ENCODE peak calls at places on chromosome 15, in eight cellular contexts. One of them, this sample, is unnamed. For H3K9me3, the result is how much of the 10 kb centered on the place peaks cover.

GRCh38 chr15:39580630-39581500 is at the start of gene THBS1:
- DNase-seq in CD8-positive, alpha-beta memory T cell: peak
- DNase-seq in heart right ventricle: peak
- DNase-seq in fibroblast of lung: peak
- DNase-seq in trophoblast cell: no peak
- DNase-seq in transverse colon: peak
- DNase-seq in testis: peak
- DNase-seq in cardiac muscle cell: peak
- DNase-seq in this sample: peak

GRCh38 chr15:96067677-96068076 is 262.8 kb upstream of the NR2F2 start:
- DNase-seq in CD8-positive, alpha-beta memory T cell: no peak
- DNase-seq in heart right ventricle: no peak
- DNase-seq in fibroblast of lung: no peak
- DNase-seq in trophoblast cell: no peak
- DNase-seq in transverse colon: no peak
- DNase-seq in testis: no peak
- DNase-seq in cardiac muscle cell: no peak
- DNase-seq in this sample: no peak

GRCh38 chr15:70451861-70452653 is 311.3 kb downstream of the UACA start:
- DNase-seq in CD8-positive, alpha-beta memory T cell: peak
- DNase-seq in heart right ventricle: no peak
- DNase-seq in fibroblast of lung: no peak
- DNase-seq in trophoblast cell: peak
- DNase-seq in transverse colon: peak
- DNase-seq in testis: no peak
- DNase-seq in cardiac muscle cell: no peak
- DNase-seq in this sample: no peak

GRCh38 chr15:74782596-74783071 is 754 bp downstream of the CSK start:
- DNase-seq in CD8-positive, alpha-beta memory T cell: no peak
- DNase-seq in heart right ventricle: no peak
- DNase-seq in fibroblast of lung: no peak
- DNase-seq in trophoblast cell: no peak
- DNase-seq in transverse colon: no peak
- DNase-seq in testis: no peak
- DNase-seq in cardiac muscle cell: no peak
- DNase-seq in this sample: no peak

GRCh38 chr15:53171571-53171970 is 381.4 kb upstream of the ONECUT1 start:
- DNase-seq in CD8-positive, alpha-beta memory T cell: no peak
- DNase-seq in heart right ventricle: no peak
- DNase-seq in fibroblast of lung: no peak
- DNase-seq in trophoblast cell: no peak
- DNase-seq in transverse colon: no peak
- DNase-seq in testis: no peak
- DNase-seq in cardiac muscle cell: no peak
- DNase-seq in this sample: no peak

GRCh38 chr15:81043568-81044301 is 43.0 kb downstream of the TLNRD1 start:
- DNase-seq in CD8-positive, alpha-beta memory T cell: no peak
- DNase-seq in heart right ventricle: no peak
- DNase-seq in fibroblast of lung: no peak
- DNase-seq in trophoblast cell: no peak
- DNase-seq in transverse colon: no peak
- DNase-seq in testis: no peak
- DNase-seq in cardiac muscle cell: no peak
- DNase-seq in this sample: no peak

GRCh38 chr15:56667517-56667916 is 65.8 kb downstream of the ZNF280D start:
- DNase-seq in CD8-positive, alpha-beta memory T cell: no peak
- DNase-seq in heart right ventricle: no peak
- DNase-seq in fibroblast of lung: no peak
- DNase-seq in trophoblast cell: no peak
- DNase-seq in transverse colon: no peak
- DNase-seq in testis: no peak
- DNase-seq in cardiac muscle cell: no peak
- DNase-seq in this sample: no peak

GRCh38 chr15:96160269-96160668 is 170.2 kb upstream of the NR2F2 start:
- DNase-seq in CD8-positive, alpha-beta memory T cell: no peak
- DNase-seq in heart right ventricle: peak
- DNase-seq in fibroblast of lung: peak
- DNase-seq in trophoblast cell: no peak
- DNase-seq in transverse colon: no peak
- DNase-seq in testis: peak
- DNase-seq in cardiac muscle cell: peak
- DNase-seq in this sample: no peak

GRCh38 chr15:86735244-86736040 is 655.8 kb downstream of the AGBL1 start:
- DNase-seq in CD8-positive, alpha-beta memory T cell: no peak
- DNase-seq in heart right ventricle: no peak
- DNase-seq in fibroblast of lung: no peak
- DNase-seq in trophoblast cell: no peak
- DNase-seq in transverse colon: peak
- DNase-seq in testis: no peak
- DNase-seq in cardiac muscle cell: no peak
- DNase-seq in this sample: no peak

GRCh38 chr15:66800584-66801235 is 98.7 kb downstream of the SMAD6 start:
- DNase-seq in CD8-positive, alpha-beta memory T cell: no peak
- DNase-seq in heart right ventricle: no peak
- DNase-seq in fibroblast of lung: no peak
- DNase-seq in trophoblast cell: no peak
- DNase-seq in transverse colon: no peak
- DNase-seq in testis: peak
- DNase-seq in cardiac muscle cell: no peak
- DNase-seq in this sample: no peak

GRCh38 chr15:38652998-38653397 is 88.4 kb upstream of the RASGRP1 start:
- DNase-seq in CD8-positive, alpha-beta memory T cell: peak
- DNase-seq in heart right ventricle: no peak
- DNase-seq in fibroblast of lung: no peak
- DNase-seq in trophoblast cell: no peak
- DNase-seq in transverse colon: peak
- DNase-seq in testis: no peak
- DNase-seq in cardiac muscle cell: no peak
- DNase-seq in this sample: no peak

GRCh38 chr15:72183781-72184164 is 13.8 kb downstream of the GRAMD2A start:
- DNase-seq in CD8-positive, alpha-beta memory T cell: no peak
- DNase-seq in heart right ventricle: no peak
- DNase-seq in fibroblast of lung: no peak
- DNase-seq in trophoblast cell: no peak
- DNase-seq in transverse colon: no peak
- DNase-seq in testis: no peak
- DNase-seq in cardiac muscle cell: no peak
- DNase-seq in this sample: no peak

GRCh38 chr15:45402955-45403892 is 24.9 kb upstream of the GATM start:
- DNase-seq in CD8-positive, alpha-beta memory T cell: peak
- DNase-seq in heart right ventricle: peak
- DNase-seq in fibroblast of lung: peak
- DNase-seq in trophoblast cell: peak
- DNase-seq in transverse colon: peak
- DNase-seq in testis: peak
- DNase-seq in cardiac muscle cell: peak
- DNase-seq in this sample: no peak

GRCh38 chr15:58760385-58761009 is 10.6 kb upstream of the MINDY2 start:
- DNase-seq in CD8-positive, alpha-beta memory T cell: no peak
- DNase-seq in heart right ventricle: no peak
- DNase-seq in fibroblast of lung: no peak
- DNase-seq in trophoblast cell: no peak
- DNase-seq in transverse colon: no peak
- DNase-seq in testis: no peak
- DNase-seq in cardiac muscle cell: no peak
- DNase-seq in this sample: no peak

GRCh38 chr15:58752716-58753115 is 3.2 kb upstream of the ADAM10 start:
- DNase-seq in CD8-positive, alpha-beta memory T cell: no peak
- DNase-seq in heart right ventricle: no peak
- DNase-seq in fibroblast of lung: no peak
- DNase-seq in trophoblast cell: no peak
- DNase-seq in transverse colon: no peak
- DNase-seq in testis: no peak
- DNase-seq in cardiac muscle cell: no peak
- DNase-seq in this sample: no peak

GRCh38 chr15:58758141-58758540 is 8.6 kb upstream of the ADAM10 start:
- DNase-seq in CD8-positive, alpha-beta memory T cell: no peak
- DNase-seq in heart right ventricle: no peak
- DNase-seq in fibroblast of lung: peak
- DNase-seq in trophoblast cell: no peak
- DNase-seq in transverse colon: no peak
- DNase-seq in testis: no peak
- DNase-seq in cardiac muscle cell: peak
- DNase-seq in this sample: no peak

GRCh38 chr15:58755350-58755749 is 5.8 kb upstream of the ADAM10 start:
- DNase-seq in CD8-positive, alpha-beta memory T cell: no peak
- DNase-seq in heart right ventricle: no peak
- DNase-seq in fibroblast of lung: no peak
- DNase-seq in trophoblast cell: no peak
- DNase-seq in transverse colon: no peak
- DNase-seq in testis: no peak
- DNase-seq in cardiac muscle cell: no peak
- DNase-seq in this sample: no peak

DNA sequence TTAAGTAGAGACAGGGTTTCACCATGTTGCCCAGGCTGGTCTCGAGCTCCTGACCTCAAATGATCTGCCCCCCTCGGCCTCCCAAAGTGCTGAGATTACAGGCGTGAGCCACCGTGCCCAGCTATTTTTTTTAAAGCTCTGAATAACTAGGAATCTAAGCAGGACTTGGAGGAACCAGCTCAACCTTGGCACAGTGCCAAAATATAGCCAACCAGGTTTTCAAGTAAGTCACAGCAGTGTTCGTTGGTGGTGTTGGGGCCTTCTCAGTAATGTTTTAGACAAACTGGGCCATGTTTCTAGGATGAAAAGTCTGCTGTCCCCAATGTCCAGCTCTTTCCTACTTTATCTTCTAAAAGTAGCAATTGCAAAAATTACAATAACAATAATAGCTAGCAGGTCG is 6.4 kb upstream of the ADAM10 start:
- DNase-seq in CD8-positive, alpha-beta memory T cell: no peak
- DNase-seq in heart right ventricle: no peak
- DNase-seq in fibroblast of lung: no peak
- DNase-seq in trophoblast cell: no peak
- DNase-seq in transverse colon: no peak
- DNase-seq in testis: no peak
- DNase-seq in cardiac muscle cell: peak
- DNase-seq in this sample: no peak
- H3K9me3 ChIP-seq in CD8-positive, alpha-beta memory T cell: under half
- H3K9me3 ChIP-seq in heart right ventricle: under half
- H3K9me3 ChIP-seq in fibroblast of lung: under half
- H3K9me3 ChIP-seq in trophoblast cell: under half
- H3K9me3 ChIP-seq in transverse colon: under half
- H3K9me3 ChIP-seq in testis: under half
- H3K9me3 ChIP-seq in cardiac muscle cell: under half
- H3K9me3 ChIP-seq in this sample: under half

GRCh38 chr15:25054943-25055342 is 100.2 kb downstream of the SNRPN start:
- DNase-seq in CD8-positive, alpha-beta memory T cell: peak
- DNase-seq in heart right ventricle: no peak
- DNase-seq in fibroblast of lung: no peak
- DNase-seq in trophoblast cell: no peak
- DNase-seq in transverse colon: no peak
- DNase-seq in testis: peak
- DNase-seq in cardiac muscle cell: no peak
- DNase-seq in this sample: no peak

GRCh38 chr15:25057574-25057973 is 102.8 kb downstream of the SNRPN start:
- DNase-seq in CD8-positive, alpha-beta memory T cell: no peak
- DNase-seq in heart right ventricle: peak
- DNase-seq in fibroblast of lung: no peak
- DNase-seq in trophoblast cell: no peak
- DNase-seq in transverse colon: no peak
- DNase-seq in testis: peak
- DNase-seq in cardiac muscle cell: no peak
- DNase-seq in this sample: no peak

GRCh38 chr15:25054329-25054728 is 99.5 kb downstream of the SNRPN start:
- DNase-seq in CD8-positive, alpha-beta memory T cell: peak
- DNase-seq in heart right ventricle: no peak
- DNase-seq in fibroblast of lung: no peak
- DNase-seq in trophoblast cell: no peak
- DNase-seq in transverse colon: no peak
- DNase-seq in testis: no peak
- DNase-seq in cardiac muscle cell: no peak
- DNase-seq in this sample: no peak

GRCh38 chr15:25056484-25057429 is 102.0 kb downstream of the SNRPN start:
- DNase-seq in CD8-positive, alpha-beta memory T cell: peak
- DNase-seq in heart right ventricle: peak
- DNase-seq in fibroblast of lung: no peak
- DNase-seq in trophoblast cell: no peak
- DNase-seq in transverse colon: no peak
- DNase-seq in testis: peak
- DNase-seq in cardiac muscle cell: no peak
- DNase-seq in this sample: no peak

GRCh38 chr15:25055356-25056068 is 100.7 kb downstream of the SNRPN start:
- DNase-seq in CD8-positive, alpha-beta memory T cell: peak
- DNase-seq in heart right ventricle: peak
- DNase-seq in fibroblast of lung: no peak
- DNase-seq in trophoblast cell: no peak
- DNase-seq in transverse colon: no peak
- DNase-seq in testis: peak
- DNase-seq in cardiac muscle cell: no peak
- DNase-seq in this sample: no peak
- H3K9me3 ChIP-seq in CD8-positive, alpha-beta memory T cell: half or more
- H3K9me3 ChIP-seq in heart right ventricle: under half
- H3K9me3 ChIP-seq in fibroblast of lung: under half
- H3K9me3 ChIP-seq in trophoblast cell: half or more
- H3K9me3 ChIP-seq in transverse colon: half or more
- H3K9me3 ChIP-seq in testis: under half
- H3K9me3 ChIP-seq in cardiac muscle cell: under half
- H3K9me3 ChIP-seq in this sample: half or more

GRCh38 chr15:35695002-35695401 is 149.0 kb upstream of the DPH6 start:
- DNase-seq in CD8-positive, alpha-beta memory T cell: no peak
- DNase-seq in heart right ventricle: no peak
- DNase-seq in fibroblast of lung: no peak
- DNase-seq in trophoblast cell: no peak
- DNase-seq in transverse colon: no peak
- DNase-seq in testis: no peak
- DNase-seq in cardiac muscle cell: no peak
- DNase-seq in this sample: no peak
- H3K9me3 ChIP-seq in CD8-positive, alpha-beta memory T cell: under half
- H3K9me3 ChIP-seq in heart right ventricle: under half
- H3K9me3 ChIP-seq in fibroblast of lung: under half
- H3K9me3 ChIP-seq in trophoblast cell: under half
- H3K9me3 ChIP-seq in transverse colon: under half
- H3K9me3 ChIP-seq in testis: under half
- H3K9me3 ChIP-seq in cardiac muscle cell: under half
- H3K9me3 ChIP-seq in this sample: under half

DNA sequence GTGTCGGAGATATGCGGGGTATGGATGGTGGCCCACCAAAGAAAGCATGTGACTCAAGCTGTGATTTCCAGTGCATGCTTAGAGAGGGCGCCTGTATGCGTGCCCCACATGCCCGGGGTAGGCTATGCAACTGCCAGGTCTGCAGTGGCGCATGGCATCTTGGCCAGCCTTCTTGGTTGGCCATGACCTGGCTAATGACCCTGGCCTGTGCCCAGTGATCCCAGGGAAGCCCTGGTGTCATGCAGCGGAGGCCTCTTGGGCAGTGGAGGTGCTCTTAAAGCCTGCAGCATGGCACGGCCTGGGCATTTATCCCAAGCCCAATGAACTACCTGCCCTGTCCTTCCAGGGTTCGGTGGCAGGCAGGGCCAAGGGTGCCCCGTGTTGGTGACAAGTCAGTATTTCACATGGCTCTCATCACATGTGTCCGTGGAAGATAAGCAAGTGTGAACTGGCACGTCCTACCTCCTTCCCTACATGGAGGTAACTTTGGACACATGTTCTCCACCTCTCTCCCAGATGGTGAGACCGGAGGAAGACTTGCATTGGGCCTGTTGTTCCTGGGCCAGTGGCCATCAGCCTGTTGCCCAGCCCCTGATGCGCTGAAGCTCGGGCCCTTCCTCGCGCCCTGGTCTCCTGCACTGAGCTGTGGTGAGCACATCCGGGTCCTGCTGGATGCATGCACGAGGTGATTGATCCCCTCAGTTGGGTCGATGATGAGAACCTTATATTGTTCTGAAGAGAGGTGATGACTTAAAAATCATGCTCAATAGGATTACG is 192.0 kb downstream of the UBE3A start:
- DNase-seq in CD8-positive, alpha-beta memory T cell: no peak
- DNase-seq in heart right ventricle: no peak
- DNase-seq in fibroblast of lung: no peak
- DNase-seq in trophoblast cell: no peak
- DNase-seq in transverse colon: peak
- DNase-seq in testis: peak
- DNase-seq in cardiac muscle cell: no peak
- DNase-seq in this sample: no peak
- H3K9me3 ChIP-seq in CD8-positive, alpha-beta memory T cell: under half
- H3K9me3 ChIP-seq in heart right ventricle: under half
- H3K9me3 ChIP-seq in fibroblast of lung: under half
- H3K9me3 ChIP-seq in trophoblast cell: half or more
- H3K9me3 ChIP-seq in transverse colon: under half
- H3K9me3 ChIP-seq in testis: under half
- H3K9me3 ChIP-seq in cardiac muscle cell: under half
- H3K9me3 ChIP-seq in this sample: under half